ENCODE peak calls at places on chromosomes 1 and 21, in eight cellular contexts. T, H, A, K, V, R, F and L are unnamed samples.

GRCh38 chr21:38428211-38428610 is 70.1 kb downstream of the ERG start:
- DNase-seq in T (no peak), H (no peak), A (no peak), K (no peak), V (no peak), R (no peak), F (no peak), L (no peak)

GRCh38 chr1:34164510-34165381 is at the start of gene CSMD2:
- DNase-seq in T (no peak), H (no peak), A (peak; percentile 23), K (no peak), V (no peak), R (peak; percentile 70), F (peak; percentile 79), L (no peak)

GRCh38 chr21:31548688-31549087 is 110.8 kb upstream of the SOD1 start:
- DNase-seq in T (no peak), H (no peak), A (no peak), K (no peak), V (no peak), R (no peak), F (no peak), L (no peak)

GRCh38 chr1:218380125-218380977 is 35.2 kb downstream of the TGFB2 start:
- DNase-seq in T (peak; percentile 69), H (no peak), A (peak; percentile 78), K (no peak), V (peak; percentile 54), R (peak; percentile 12), F (peak; percentile 94), L (peak; percentile 79)

GRCh38 chr1:84758968-84759491 is 68.8 kb upstream of the SSX2IP start:
- DNase-seq in T (no peak), H (no peak), A (peak; percentile 53), K (peak; percentile 24), V (no peak), R (peak; percentile 11), F (peak; percentile 74), L (no peak)

GRCh38 chr21:42575111-42575510 is 61.5 kb downstream of the SLC37A1 start:
- DNase-seq in T (no peak), H (no peak), A (no peak), K (no peak), V (no peak), R (no peak), F (no peak), L (no peak)

GRCh38 chr1:154501423-154502065 is 475 bp upstream of the TDRD10 start:
- DNase-seq in T (no peak), H (peak; percentile 78), A (no peak), K (no peak), V (peak; percentile 40), R (no peak), F (no peak), L (no peak)

GRCh38 chr1:151327903-151328674 is 873 bp upstream of the PI4KB start:
- DNase-seq in T (no peak), H (no peak), A (no peak), K (no peak), V (no peak), R (no peak), F (no peak), L (no peak)

GRCh38 chr1:103106426-103107321 is 1.6 kb downstream of the COL11A1 start:
- DNase-seq in T (no peak), H (peak; percentile 66), A (peak; percentile 30), K (peak; percentile 75), V (no peak), R (peak; percentile 72), F (peak; percentile 68), L (no peak)

GRCh38 chr1:68178821-68179490 is 53.4 kb downstream of the WLS start:
- DNase-seq in T (no peak), H (no peak), A (peak; percentile 68), K (no peak), V (no peak), R (no peak), F (peak; percentile 77), L (no peak)

GRCh38 chr1:192104852-192105251 is 53.4 kb upstream of the RGS18 start:
- DNase-seq in T (peak; percentile 35), H (no peak), A (peak; percentile 89), K (no peak), V (no peak), R (peak; percentile 73), F (peak; percentile 81), L (no peak)
- H3K4me3 ChIP-seq in T (no peak overlapping the region), H (no peak overlapping the region), A (no peak overlapping the region), K (no peak overlapping the region), V (no peak overlapping the region), R (no peak overlapping the region), F (no peak overlapping the region), L (no peak overlapping the region)

DNA sequence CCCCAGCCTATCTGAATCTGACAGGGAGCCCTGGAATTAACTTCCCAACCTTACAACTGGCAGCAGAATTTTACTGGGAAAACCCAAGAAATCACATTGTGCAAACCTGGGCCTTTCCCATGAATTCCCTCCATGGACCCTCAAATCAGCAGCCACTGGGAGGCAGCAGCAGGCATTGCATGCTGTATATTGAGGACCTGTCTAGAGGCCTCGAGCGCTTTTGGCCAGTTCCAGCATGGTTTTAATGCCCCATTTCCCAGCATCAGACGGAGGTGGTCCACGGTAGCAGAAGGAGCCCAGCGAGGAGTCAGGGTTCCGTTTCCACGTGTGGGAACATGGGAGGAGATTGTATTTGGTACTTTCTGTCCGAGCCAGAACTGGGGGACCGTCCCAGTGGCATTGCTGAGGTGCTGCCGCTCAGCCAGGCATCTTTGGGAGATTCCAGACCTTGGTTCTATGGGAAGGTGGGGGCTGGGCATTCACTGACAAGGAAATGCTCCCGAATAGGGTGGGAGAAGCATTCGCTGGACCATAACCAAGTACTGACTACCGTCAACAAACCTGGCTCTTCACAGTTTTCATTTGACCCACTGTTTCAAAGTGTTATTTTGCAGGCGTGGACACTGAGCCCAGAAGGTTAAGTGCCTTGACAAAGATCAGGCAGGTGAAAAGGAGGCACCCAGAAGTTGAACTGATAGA is 15.9 kb downstream of the BMP8A start:
- DNase-seq in T (no peak), H (peak; percentile 42), A (no peak), K (no peak), V (no peak), R (peak; percentile 47), F (no peak), L (no peak)
- TF ChIP-seq CTCF in T (peak; percentile 33), H (no peak), A (peak; percentile 32), K (no peak), V (no peak), R (peak; percentile 52), F (peak; percentile 47), L (peak; percentile 40)

GRCh38 chr1:232352956-232353355 is 277.0 kb downstream of the SIPA1L2 start:
- DNase-seq in T (no peak), H (no peak), A (no peak), K (no peak), V (no peak), R (no peak), F (peak; percentile 44), L (no peak)
- H3K36me3 ChIP-seq in T (no peaks in the 10 kb centered on the region), H (no peaks in the 10 kb centered on the region), A (no peaks in the 10 kb centered on the region), K (no peaks in the 10 kb centered on the region), V (no peaks in the 10 kb centered on the region), R (no peaks in the 10 kb centered on the region), F (no peaks in the 10 kb centered on the region), L (no peaks in the 10 kb centered on the region)

GRCh38 chr1:226401407-226402303 is 6.2 kb downstream of the PARP1 start:
- DNase-seq in T (no peak), H (no peak), A (no peak), K (no peak), V (no peak), R (peak; percentile 64), F (no peak), L (no peak)
- H3K4me3 ChIP-seq in T (no peak overlapping the region), H (no peak overlapping the region), A (no peak overlapping the region), K (no peak overlapping the region), V (no peak overlapping the region), R (no peak overlapping the region), F (no peak overlapping the region), L (no peak overlapping the region)

GRCh38 chr1:232201024-232201423 is 428.9 kb downstream of the SIPA1L2 start:
- DNase-seq in T (no peak), H (no peak), A (no peak), K (no peak), V (no peak), R (no peak), F (no peak), L (no peak)
- TF ChIP-seq CTCF in T (no peak), H (no peak), A (no peak), K (no peak), V (no peak), R (no peak), F (no peak), L (no peak)

GRCh38 chr1:207062058-207062457 is 9.0 kb downstream of the PFKFB2 start:
- DNase-seq in T (no peak), H (no peak), A (no peak), K (no peak), V (no peak), R (no peak), F (no peak), L (no peak)

GRCh38 chr1:207059881-207060280 is 6.8 kb downstream of the PFKFB2 start:
- DNase-seq in T (no peak), H (no peak), A (no peak), K (no peak), V (no peak), R (no peak), F (no peak), L (no peak)

GRCh38 chr1:207060596-207060995 is 7.5 kb downstream of the PFKFB2 start:
- DNase-seq in T (no peak), H (no peak), A (no peak), K (no peak), V (no peak), R (no peak), F (no peak), L (no peak)

GRCh38 chr1:207064546-207064945 is 11.5 kb downstream of the PFKFB2 start:
- DNase-seq in T (no peak), H (no peak), A (no peak), K (no peak), V (peak; percentile 79), R (no peak), F (no peak), L (no peak)

GRCh38 chr1:207063014-207063413 is 9.9 kb downstream of the PFKFB2 start:
- DNase-seq in T (no peak), H (no peak), A (no peak), K (no peak), V (no peak), R (no peak), F (no peak), L (no peak)
- H3K36me3 ChIP-seq in T (no peaks in the 10 kb centered on the region), H (peaks cover 10% of the 10 kb centered on the region), A (no peaks in the 10 kb centered on the region), K (peaks cover 2% of the 10 kb centered on the region), V (peaks cover 77% of the 10 kb centered on the region), R (no peaks in the 10 kb centered on the region), F (no peaks in the 10 kb centered on the region), L (peaks cover 3% of the 10 kb centered on the region)

DNA sequence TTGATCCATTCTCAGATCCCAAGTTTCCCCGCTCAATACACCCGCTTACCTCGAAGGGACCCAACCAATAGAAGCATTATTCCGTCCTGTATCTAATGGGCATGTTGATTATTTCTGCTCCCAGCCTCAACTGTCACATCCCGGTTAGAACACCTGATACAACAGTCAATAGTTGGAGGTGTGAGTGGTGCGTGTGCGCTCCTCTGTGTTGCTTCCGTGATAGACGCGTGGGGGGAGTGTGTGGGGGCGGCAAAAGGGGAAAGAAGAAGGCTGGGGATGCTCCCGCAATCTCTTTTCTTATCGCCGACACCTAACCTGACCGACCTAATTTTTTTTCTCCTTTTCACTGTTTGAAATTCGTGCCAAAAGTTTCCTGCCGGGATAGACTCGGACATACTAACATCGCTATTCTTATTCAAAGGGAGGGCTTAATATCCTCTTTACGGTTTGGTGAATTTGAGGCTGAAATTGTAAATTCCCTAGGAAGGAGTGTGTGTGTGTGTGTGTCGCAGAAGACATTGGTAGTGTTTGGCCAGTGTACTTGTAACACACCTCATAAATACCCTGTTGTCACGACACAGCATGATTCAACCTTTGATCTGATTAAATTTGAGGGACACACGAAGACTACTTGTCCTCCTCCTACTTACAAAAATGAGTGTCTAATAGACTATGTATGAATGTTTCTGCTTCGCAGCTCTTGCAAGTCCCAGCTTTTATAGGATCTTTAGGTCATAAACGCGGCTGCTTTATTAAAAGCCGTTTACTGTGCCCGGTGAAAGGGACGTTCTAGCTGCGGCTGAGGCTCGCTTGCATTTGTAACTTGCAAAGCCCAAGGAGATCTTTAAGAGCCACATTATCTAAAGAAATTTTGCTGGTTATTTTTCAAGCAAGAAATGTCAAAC is 1.5 kb upstream of the PROX1 start:
- DNase-seq in T (no peak), H (no peak), A (no peak), K (no peak), V (no peak), R (no peak), F (no peak), L (no peak)
- H3K4me3 ChIP-seq in T (no peak overlapping the region), H (no peak overlapping the region), A (no peak overlapping the region), K (no peak overlapping the region), V (no peak overlapping the region), R (no peak overlapping the region), F (no peak overlapping the region), L (no peak overlapping the region)